ENCODE peak calls at places on chromosomes 11 and 22, in four cellular contexts. I is esophagus squamous epithelium, Z is suprapubic skin, L is Peyer's patch. J is an unnamed sample. For H3K4me1, the result is how much of the 10 kb centered on the place peaks cover.

GRCh38 chr11:128653828-128654231 is 40.0 kb upstream of the FLI1 start:
- DNase-seq in I (no peak), Z (no peak), L (no peak), J (peak)

GRCh38 chr11:9397746-9398680 is 13.6 kb downstream of the IPO7 start:
- DNase-seq in I (no peak), Z (no peak), L (no peak), J (no peak)

GRCh38 chr11:47889714-47890441 is 41.7 kb upstream of the NUP160 start:
- DNase-seq in I (no peak), Z (no peak), L (no peak), J (no peak)

GRCh38 chr22:29139965-29140782 is 65.5 kb upstream of the EMID1 start:
- DNase-seq in I (no peak), Z (peak), L (no peak), J (no peak)

GRCh38 chr11:8338138-8338537 is 74.5 kb upstream of the LMO1 start:
- DNase-seq in I (no peak), Z (no peak), L (peak), J (peak)

GRCh38 chr22:32789797-32790620 is 11.5 kb upstream of the TIMP3 start:
- DNase-seq in I (no peak), Z (no peak), L (no peak), J (no peak)

GRCh38 chr11:87038235-87038960 is 664 bp downstream of the TMEM135 start:
- DNase-seq in I (no peak), Z (no peak), L (no peak), J (no peak)

GRCh38 chr11:35364101-35364780 is 55.1 kb downstream of the SLC1A2 start:
- DNase-seq in I (no peak), Z (peak), L (no peak), J (peak)

GRCh38 chr11:67345949-67346819 is 7.2 kb downstream of the POLD4 start:
- DNase-seq in I (no peak), Z (no peak), L (no peak), J (peak)

GRCh38 chr11:112211556-112211955 is 14.7 kb upstream of the PTS start:
- DNase-seq in I (no peak), Z (no peak), L (no peak), J (no peak)

DNA sequence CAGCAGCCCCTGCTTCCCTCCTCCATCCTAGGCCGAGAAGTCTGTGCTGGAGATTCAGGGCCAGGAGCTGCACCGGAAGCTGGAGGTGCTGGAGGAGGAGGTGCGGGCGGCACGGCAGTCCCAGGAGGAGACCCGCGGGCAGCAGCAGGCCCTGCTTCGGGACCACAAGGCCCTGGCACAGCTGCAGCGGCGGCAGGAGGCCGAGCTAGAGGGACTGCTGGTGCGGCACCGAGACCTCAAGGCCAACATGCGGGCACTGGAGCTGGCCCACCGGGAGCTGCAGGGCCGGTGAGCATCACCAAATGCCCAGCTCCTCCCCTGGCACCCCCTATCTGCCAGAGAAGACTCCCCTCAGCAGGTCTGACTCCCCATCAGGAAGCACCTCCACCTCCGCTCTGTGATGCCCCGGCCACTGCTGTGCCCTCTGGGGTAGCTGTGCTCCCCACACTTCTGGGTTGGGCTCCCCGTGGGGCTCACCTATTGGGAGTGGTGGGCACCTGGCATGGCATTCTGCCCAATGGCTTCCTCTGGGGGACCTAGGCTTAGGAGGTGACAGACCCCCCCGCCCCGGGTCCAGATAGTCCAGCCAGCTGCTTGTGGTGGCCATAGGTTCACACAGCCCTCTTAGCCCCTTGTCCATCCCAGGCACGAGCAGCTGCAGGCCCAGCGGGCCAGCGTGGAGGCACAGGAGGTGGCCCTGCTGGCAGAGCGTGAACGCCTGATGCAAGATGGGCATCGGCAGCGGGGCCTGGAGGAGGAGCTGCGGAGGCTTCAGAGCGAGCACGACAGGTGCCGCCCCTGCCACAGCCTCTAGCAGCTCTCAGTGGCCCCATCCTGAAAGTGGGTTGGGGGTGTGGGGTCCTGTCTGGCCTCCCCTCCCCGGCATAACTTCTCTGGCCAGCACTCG is 6.6 kb upstream of the RPS6KA4 start:
- DNase-seq in I (no peak), Z (no peak), L (no peak), J (no peak)
- H3K4me1 ChIP-seq in I (under half), Z (under half), L (under half), J (under half)

GRCh38 chr11:118997627-118998387 is at the start of gene CENATAC:
- DNase-seq in I (peak), Z (peak), L (peak), J (peak)
- TF ChIP-seq CTCF in I (peak), Z (peak), L (peak), J (no peak)

DNA sequence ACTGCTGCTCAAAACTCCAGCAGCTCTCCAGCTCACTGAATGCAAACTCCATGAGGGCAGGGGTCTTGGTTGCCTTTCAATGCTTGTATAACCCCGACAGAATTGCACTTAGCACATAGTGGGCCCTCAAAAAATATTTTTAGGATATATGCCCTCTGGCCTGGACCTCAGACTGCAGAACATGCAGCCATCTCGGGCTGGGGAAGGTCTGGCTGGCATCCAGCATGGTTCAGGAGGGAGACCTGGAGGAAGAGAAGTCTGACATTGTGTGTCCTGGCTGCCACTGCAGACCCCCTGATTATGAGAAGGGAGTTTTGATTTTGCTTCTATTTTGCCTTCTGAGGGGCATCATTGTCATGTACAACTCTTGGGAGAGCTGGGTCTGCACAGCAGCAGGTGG is 109.5 kb upstream of the PARVA start:
- DNase-seq in I (no peak), Z (no peak), L (no peak), J (no peak)
- H3K27ac ChIP-seq in I (no peak), Z (no peak), L (no peak), J (peak)

GRCh38 chr22:22827187-22827948 is 60.2 kb upstream of the IGLL5 start:
- DNase-seq in I (no peak), Z (no peak), L (no peak), J (no peak)
- H3K4me1 ChIP-seq in I (under half), Z (under half), L (under half), J (under half)

GRCh38 chr11:72937439-72937838 is 123.2 kb downstream of the ATG16L2 start:
- DNase-seq in I (no peak), Z (no peak), L (no peak), J (no peak)
- TF ChIP-seq CTCF in I (no peak), Z (no peak), L (no peak), J (no peak)

DNA sequence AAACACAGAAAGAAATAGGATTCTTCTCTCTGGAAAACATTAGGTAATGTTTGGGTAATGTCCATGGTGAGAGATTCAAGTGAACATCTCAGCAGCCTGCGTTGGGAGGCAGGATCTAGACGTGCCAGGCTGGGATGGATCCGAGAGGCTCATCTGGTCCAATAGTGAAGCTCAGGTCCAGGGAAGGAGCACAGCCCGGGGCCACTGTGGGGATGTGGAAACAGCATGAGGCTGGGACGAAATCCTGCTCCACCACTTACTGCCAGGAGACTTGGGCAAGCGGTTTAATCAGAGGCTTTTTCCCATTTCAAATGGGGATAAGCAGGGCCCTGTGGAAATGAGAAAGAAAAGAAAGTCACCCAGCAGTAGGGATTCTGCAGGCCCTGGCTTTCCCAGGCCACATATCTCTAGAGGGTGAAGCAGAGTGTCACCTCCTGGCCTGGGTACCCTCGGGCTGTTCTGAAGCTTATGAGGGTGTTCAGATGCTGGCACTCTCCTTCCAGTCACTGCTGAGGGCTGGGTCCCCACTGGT is 109.7 kb downstream of the CSNK2A3 start:
- DNase-seq in I (no peak), Z (peak), L (no peak), J (no peak)
- H3K27ac ChIP-seq in I (peak), Z (peak), L (peak), J (peak)

DNA sequence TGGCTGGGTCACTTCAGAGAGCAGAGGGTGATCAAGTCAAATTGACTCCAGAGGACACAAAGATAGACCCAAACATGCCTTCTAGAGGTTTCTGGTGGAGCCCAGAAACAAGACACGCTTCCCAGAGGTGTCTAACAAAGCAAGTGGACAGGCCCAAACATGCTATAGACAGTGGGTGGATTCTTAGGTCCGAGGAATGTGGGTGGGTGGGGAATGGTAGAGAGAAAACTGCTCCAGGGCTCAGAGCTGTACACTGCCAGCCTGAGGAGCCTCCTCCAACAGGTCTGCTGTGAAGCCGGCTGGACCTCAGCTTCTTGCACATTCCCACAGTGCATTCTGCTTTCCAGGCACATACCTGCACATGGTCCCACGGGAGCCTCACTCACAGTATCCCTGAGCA is 116.8 kb upstream of the NECTIN1 start:
- DNase-seq in I (no peak), Z (no peak), L (no peak), J (no peak)
- H3K4me1 ChIP-seq in I (under half), Z (under half), L (under half), J (under half)

GRCh38 chr11:85551881-85552280 is 75.3 kb downstream of the DLG2 start:
- DNase-seq in I (no peak), Z (no peak), L (no peak), J (no peak)
- TF ChIP-seq CTCF in I (no peak), Z (no peak), L (no peak), J (no peak)

GRCh38 chr22:45834241-45834640 is 142.7 kb downstream of the WNT7B start:
- DNase-seq in I (no peak), Z (no peak), L (no peak), J (no peak)

GRCh38 chr22:45834795-45835194 is 142.2 kb downstream of the WNT7B start:
- DNase-seq in I (no peak), Z (no peak), L (no peak), J (no peak)

GRCh38 chr22:45838257-45838891 is 138.6 kb downstream of the WNT7B start:
- DNase-seq in I (no peak), Z (no peak), L (no peak), J (no peak)

GRCh38 chr22:45836418-45836817 is 140.5 kb downstream of the WNT7B start:
- DNase-seq in I (no peak), Z (no peak), L (no peak), J (no peak)

DNA sequence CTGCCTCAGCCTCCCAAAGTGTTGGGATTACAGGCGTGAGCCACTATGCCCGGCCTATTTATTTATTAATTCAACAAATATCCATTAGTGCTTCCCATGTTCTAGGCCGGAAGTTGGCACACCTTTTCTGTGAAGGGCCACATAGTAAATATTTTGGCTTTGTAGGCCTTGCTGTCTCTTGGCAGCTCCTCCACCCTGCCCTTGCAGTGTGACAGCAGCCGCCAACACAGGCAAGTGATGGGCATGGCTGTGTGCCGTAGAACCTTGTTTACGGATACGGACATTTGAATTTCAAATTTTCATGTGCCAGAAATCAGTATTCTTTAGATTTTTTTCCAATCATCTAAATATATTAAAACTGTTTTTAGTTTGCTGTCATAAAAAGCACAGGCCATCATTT is 139.5 kb downstream of the WNT7B start:
- DNase-seq in I (no peak), Z (no peak), L (no peak), J (no peak)
- H3K27ac ChIP-seq in I (no peak), Z (no peak), L (no peak), J (no peak)

DNA sequence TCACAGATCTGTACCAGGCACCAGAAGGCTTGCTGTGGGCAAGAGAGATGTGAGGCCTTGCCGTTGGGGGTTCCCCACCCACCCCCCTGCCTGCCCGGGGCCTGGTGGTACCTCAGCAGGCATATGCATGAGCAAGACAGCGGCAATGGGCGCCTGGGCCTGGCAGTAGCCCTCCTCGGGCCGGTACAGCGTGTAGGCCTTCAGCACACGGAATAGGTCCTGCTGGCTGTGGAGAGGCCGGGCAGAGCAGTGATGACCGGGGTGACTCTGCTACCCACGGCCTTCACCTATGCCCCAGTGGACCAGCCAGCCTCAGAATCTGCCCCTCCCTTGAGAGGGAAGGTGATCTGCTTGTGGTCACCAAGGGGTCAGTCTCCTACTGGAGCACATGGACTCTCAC is 5.5 kb upstream of the CASTOR1 start:
- DNase-seq in I (no peak), Z (no peak), L (no peak), J (no peak)
- H3K4me1 ChIP-seq in I (half or more), Z (half or more), L (under half), J (half or more)

J was measured in stomach.